ENCODE peak calls at places on chromosomes 4 and X, in nine cellular contexts. B is endothelial cell, V is K562, U is astrocyte, K is coronary artery, J is fibroblast of the aortic adventitia, Q is GM12865, T is H9, A is cardiac muscle cell. C is an unnamed sample.

GRCh38 chrX:152958047-152958446 is 35.9 kb downstream of the PNMA5 start:
- DNase-seq in K (no peak), A (no peak), U (peak), B (no peak), T (no peak), J (no peak), V (no peak), Q (peak), C (no peak)

GRCh38 chrX:69152398-69152797 is 12.9 kb downstream of the PJA1 start:
- DNase-seq in J (no peak), K (peak), T (peak), V (no peak), U (no peak), Q (no peak), A (no peak), B (no peak), C (no peak)

GRCh38 chrX:9739130-9739529 is 26.5 kb downstream of the GPR143 start:
- DNase-seq in J (no peak), Q (no peak), V (no peak), B (no peak), U (no peak), K (no peak), A (no peak), T (no peak), C (no peak)

GRCh38 chrX:10496345-10496965 is 123.9 kb downstream of the MID1 start:
- DNase-seq in B (no peak), Q (no peak), A (no peak), K (no peak), V (no peak), J (peak), U (peak), T (no peak), C (no peak)

GRCh38 chrX:21638311-21638710 is 19.8 kb downstream of the KLHL34 start:
- DNase-seq in A (no peak), J (peak), Q (no peak), B (no peak), T (no peak), U (peak), K (no peak), V (no peak), C (no peak)

GRCh38 chr4:181792641-181793612 is 450.3 kb upstream of the TENM3 start:
- DNase-seq in U (no peak), T (no peak), J (no peak), A (no peak), Q (no peak), B (no peak), K (no peak), V (no peak), C (peak)

GRCh38 chr4:76657443-76657842 is 222.4 kb downstream of the SHROOM3 start:
- DNase-seq in B (no peak), K (no peak), Q (no peak), J (no peak), T (no peak), V (no peak), U (no peak), A (no peak), C (no peak)

GRCh38 chr4:3308691-3309090 is 15.9 kb downstream of the RGS12 start:
- DNase-seq in A (no peak), T (no peak), Q (no peak), B (no peak), U (no peak), K (peak), J (no peak), V (no peak), C (no peak)

GRCh38 chrX:123920065-123920785 is 41.3 kb upstream of the STAG2 start:
- DNase-seq in Q (no peak), A (no peak), J (peak), T (no peak), K (no peak), B (no peak), U (peak), V (no peak), C (no peak)

GRCh38 chr4:142341286-142341685 is 504.8 kb downstream of the INPP4B start:
- DNase-seq in T (no peak), Q (no peak), K (no peak), U (no peak), J (no peak), V (no peak), B (no peak), A (no peak), C (no peak)

GRCh38 chr4:126627255-126627654 is 1005.5 kb upstream of the INTU start:
- DNase-seq in K (no peak), B (peak), T (no peak), Q (peak), U (no peak), A (peak), J (peak), V (no peak), C (no peak)

GRCh38 chrX:12583543-12583942 is 207.7 kb upstream of the PRPS2 start:
- DNase-seq in K (no peak), T (peak), Q (no peak), V (no peak), J (no peak), A (no peak), B (no peak), U (no peak), C (no peak)

GRCh38 chrX:145552643-145553042 is 265.0 kb upstream of the SLITRK2 start:
- DNase-seq in A (no peak), T (no peak), J (no peak), B (no peak), K (no peak), U (no peak), V (no peak), Q (no peak), C (no peak)

GRCh38 chr4:84492737-84493091 is 6.4 kb downstream of the NKX6-1 start:
- DNase-seq in V (no peak), U (no peak), B (no peak), A (no peak), Q (no peak), T (no peak), J (no peak), K (no peak), C (peak)

GRCh38 chrX:107119281-107119680 is 659 bp upstream of the RBM41 start:
- DNase-seq in J (no peak), A (no peak), U (no peak), B (no peak), K (no peak), V (no peak), Q (no peak), T (no peak), C (no peak)

GRCh38 chrX:136711147-136711546 is 63.2 kb downstream of the CD40LG start:
- DNase-seq in T (peak), J (peak), A (peak), V (no peak), Q (peak), U (no peak), B (peak), K (no peak), C (peak)

GRCh38 chr4:151990201-151990600 is 229.4 kb upstream of the GATB start:
- DNase-seq in V (no peak), K (no peak), J (peak), A (no peak), B (no peak), T (no peak), U (peak), Q (no peak), C (no peak)

GRCh38 chr4:10096201-10096975 is 20.2 kb downstream of the WDR1 start:
- DNase-seq in A (no peak), K (no peak), T (no peak), J (peak), U (peak), B (no peak), V (peak), Q (peak), C (no peak)

GRCh38 chr4:24476209-24476781 is 108.1 kb downstream of the DHX15 start:
- DNase-seq in Q (peak), J (peak), A (peak), T (no peak), V (peak), K (no peak), U (peak), B (no peak), C (no peak)

GRCh38 chr4:176792348-176793059 is at the start of gene VEGFC:
- DNase-seq in B (peak), T (peak), J (peak), U (no peak), V (no peak), Q (peak), A (peak), K (peak), C (peak)

GRCh38 chr4:522911-523443 is 24.0 kb downstream of the PIGG start:
- DNase-seq in B (no peak), T (no peak), V (no peak), U (no peak), J (no peak), A (no peak), Q (no peak), K (peak), C (no peak)

GRCh38 chrX:110407910-110408545 is 49.4 kb downstream of the RTL9 start:
- DNase-seq in Q (peak), V (peak), A (peak), U (no peak), T (peak), B (peak), K (no peak), J (peak), C (peak)

GRCh38 chr4:54658321-54659093 is 750 bp downstream of the KIT start:
- DNase-seq in J (peak), K (no peak), B (peak), A (peak), Q (peak), U (peak), V (peak), T (peak), C (peak)

GRCh38 chrX:13287816-13288215 is 32.0 kb downstream of the ATXN3L start:
- DNase-seq in K (no peak), V (peak), J (peak), U (peak), T (no peak), A (no peak), Q (no peak), B (no peak), C (no peak)

GRCh38 chr4:118740869-118741268 is 55.7 kb downstream of the METTL14 start:
- DNase-seq in T (no peak), V (peak), B (no peak), J (peak), Q (no peak), U (no peak), A (peak), K (no peak), C (no peak)

GRCh38 chr4:122895336-122895995 is 26.9 kb downstream of the NUDT6 start:
- DNase-seq in J (no peak), K (no peak), U (no peak), T (no peak), V (no peak), Q (no peak), A (no peak), B (no peak), C (no peak)

GRCh38 chrX:119325456-119325855 is 73.7 kb upstream of the SLC25A43 start:
- DNase-seq in U (peak), Q (no peak), A (no peak), V (no peak), K (no peak), T (no peak), B (no peak), J (peak), C (no peak)

GRCh38 chr4:128862608-128863313 is 53.3 kb downstream of the JADE1 start:
- DNase-seq in Q (peak), T (no peak), K (no peak), V (no peak), U (peak), A (no peak), B (peak), J (no peak), C (peak)

GRCh38 chrX:15497865-15498264 is 2.7 kb upstream of the BMX start:
- DNase-seq in T (peak), A (peak), U (no peak), J (peak), B (peak), K (no peak), V (peak), Q (peak), C (peak)

GRCh38 chr4:123301942-123302341 is 94.7 kb upstream of the SPRY1 start:
- DNase-seq in Q (no peak), U (no peak), B (no peak), T (no peak), K (no peak), V (no peak), J (no peak), A (no peak), C (no peak)

GRCh38 chrX:31658360-31658759 is 586.5 kb upstream of the FTHL17 start:
- DNase-seq in B (no peak), Q (peak), U (peak), K (no peak), A (peak), V (peak), T (no peak), J (peak), C (no peak)

GRCh38 chrX:11269006-11269405 is 24.2 kb upstream of the AMELX start:
- DNase-seq in V (peak), B (no peak), U (no peak), K (no peak), T (no peak), Q (no peak), A (no peak), J (no peak), C (no peak)

GRCh38 chr4:121696140-121696640 is 590 bp downstream of the ANXA5 start:
- DNase-seq in A (peak), J (peak), U (peak), B (peak), T (no peak), K (peak), Q (peak), V (peak), C (peak)

GRCh38 chrX:13647709-13648212 is 5.2 kb upstream of the TCEANC start:
- DNase-seq in T (no peak), U (peak), A (peak), V (peak), B (no peak), Q (no peak), J (peak), K (no peak), C (no peak)

GRCh38 chrX:11672213-11672612 is 6.5 kb upstream of the ARHGAP6 start:
- DNase-seq in T (no peak), V (no peak), Q (no peak), A (no peak), U (peak), B (no peak), J (no peak), K (no peak), C (no peak)

GRCh38 chrX:1661048-1661921 is 46.4 kb downstream of the ASMT start:
- DNase-seq in A (no peak), B (no peak), J (no peak), K (no peak), U (no peak), Q (peak), T (peak), V (peak), C (peak)

GRCh38 chr4:77921701-77922100 is 59.1 kb downstream of the MRPL1 start:
- DNase-seq in T (no peak), A (no peak), Q (no peak), J (peak), K (no peak), B (no peak), V (no peak), U (peak), C (no peak)

GRCh38 chr4:96016615-96017299 is 176.9 kb downstream of the PDHA2 start:
- DNase-seq in T (no peak), V (no peak), A (no peak), U (peak), Q (peak), J (peak), K (no peak), B (no peak), C (no peak)

GRCh38 chr4:118969359-118969758 is 80.7 kb downstream of the SYNPO2 start:
- DNase-seq in U (peak), K (peak), B (peak), V (no peak), A (peak), T (no peak), Q (peak), J (peak), C (peak)

GRCh38 chr4:134762053-134762452 is 560.5 kb upstream of the PABPC4L start:
- DNase-seq in A (no peak), U (no peak), Q (no peak), T (no peak), K (no peak), J (no peak), V (no peak), B (no peak), C (peak)
- TF ChIP-seq CTCF in A (no peak), U (no peak), Q (peak), T (peak), K (no peak), J (no peak), V (no peak), B (no peak), C (peak)

GRCh38 chr4:107579099-107579498 is 140.9 kb downstream of the PAPSS1 start:
- DNase-seq in J (no peak), K (no peak), Q (no peak), A (no peak), U (no peak), T (no peak), B (no peak), V (no peak), C (no peak)
- TF ChIP-seq CTCF in J (no peak), K (no peak), Q (no peak), A (no peak), U (no peak), T (no peak), B (no peak), V (peak), C (no peak)

GRCh38 chr4:183441276-183441675 is 3.2 kb upstream of the CDKN2AIP start:
- DNase-seq in K (no peak), T (no peak), B (no peak), V (no peak), J (no peak), U (no peak), A (no peak), Q (no peak), C (no peak)

GRCh38 chr4:183444953-183445543 is 612 bp downstream of the CDKN2AIP start:
- DNase-seq in Q (no peak), A (peak), J (no peak), U (no peak), B (peak), V (no peak), K (peak), T (no peak), C (no peak)

GRCh38 chr4:183443609-183444148 is 757 bp upstream of the CDKN2AIP start:
- DNase-seq in Q (no peak), T (peak), A (no peak), U (peak), K (peak), J (no peak), V (no peak), B (peak), C (no peak)

GRCh38 chr4:183447646-183448045 is 3.2 kb downstream of the CDKN2AIP start:
- DNase-seq in Q (no peak), T (no peak), B (no peak), J (no peak), V (no peak), U (no peak), A (no peak), K (no peak), C (no peak)

GRCh38 chr4:183444149-183444952 is at the start of gene CDKN2AIP:
- DNase-seq in K (peak), Q (peak), A (peak), U (peak), T (peak), B (peak), J (peak), V (peak), C (peak)
- TF ChIP-seq CTCF in K (no peak), Q (no peak), A (no peak), U (no peak), T (peak), B (no peak), J (no peak), V (no peak), C (no peak)

DNA sequence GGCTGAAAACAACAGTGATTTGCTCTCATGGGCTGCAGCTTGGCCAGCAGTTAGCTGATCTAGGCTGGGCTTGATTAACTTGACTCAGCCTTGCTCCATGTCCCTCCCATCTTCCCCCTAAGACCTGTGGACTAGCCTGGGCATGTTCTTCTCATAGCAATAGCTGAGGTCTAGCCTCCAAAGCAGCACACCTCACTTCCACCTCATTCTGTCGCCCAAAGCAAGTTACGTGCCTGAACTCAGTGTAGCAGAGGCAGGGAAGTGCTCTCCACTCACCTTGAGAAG is 62.2 kb downstream of the EVC start:
- DNase-seq in B (no peak), Q (no peak), U (peak), K (peak), V (no peak), J (peak), A (no peak), T (peak), C (no peak)
- TF ChIP-seq CTCF in B (no peak), Q (no peak), U (no peak), K (no peak), V (no peak), J (no peak), A (no peak), T (no peak), C (no peak)

GRCh38 chr4:154542264-154542879 is 7.8 kb downstream of the PLRG1 start:
- DNase-seq in V (no peak), B (no peak), A (no peak), J (no peak), U (no peak), T (no peak), K (no peak), Q (no peak), C (no peak)

GRCh38 chr4:154549894-154550790 is at the start of gene PLRG1:
- DNase-seq in J (peak), V (peak), Q (peak), U (peak), B (peak), T (peak), A (peak), K (peak), C (peak)

GRCh38 chr4:154545689-154546088 is 4.5 kb downstream of the PLRG1 start:
- DNase-seq in T (no peak), J (no peak), Q (no peak), V (no peak), B (no peak), U (no peak), K (no peak), A (no peak), C (no peak)
- TF ChIP-seq CTCF in T (peak), J (no peak), Q (no peak), V (peak), B (no peak), U (no peak), K (no peak), A (no peak), C (no peak)

DNA sequence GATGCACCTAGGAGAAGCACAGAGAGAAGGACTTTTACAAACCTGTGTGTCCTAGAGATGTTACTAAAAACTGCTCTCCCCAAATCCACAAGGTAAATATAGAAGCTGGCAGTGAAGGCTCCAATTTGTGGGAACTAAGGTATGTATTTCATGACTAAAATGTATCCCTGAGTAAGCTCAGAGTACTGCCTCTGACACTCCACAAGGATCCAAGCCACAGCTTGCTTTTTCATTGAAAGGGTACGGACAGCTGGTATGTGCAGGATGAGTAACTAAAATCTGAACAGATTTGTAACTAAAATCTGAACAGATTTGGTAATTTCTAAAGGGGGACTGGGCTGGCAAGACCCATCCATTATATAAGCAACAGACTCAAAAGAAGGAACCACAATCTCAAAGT is 187.6 kb downstream of the DCLK2 start:
- DNase-seq in J (no peak), T (no peak), Q (no peak), K (no peak), A (no peak), V (no peak), U (peak), B (no peak), C (no peak)
- TF ChIP-seq CTCF in J (no peak), T (no peak), Q (no peak), K (no peak), A (no peak), V (no peak), U (no peak), B (no peak), C (no peak)

GRCh38 chrX:44542567-44543325 is at the start of gene FUNDC1:
- DNase-seq in Q (peak), A (peak), V (peak), K (peak), U (peak), B (peak), T (peak), J (peak), C (peak)
- TF ChIP-seq CTCF in Q (peak), A (peak), V (peak), K (no peak), U (no peak), B (peak), T (peak), J (peak), C (peak)

DNA sequence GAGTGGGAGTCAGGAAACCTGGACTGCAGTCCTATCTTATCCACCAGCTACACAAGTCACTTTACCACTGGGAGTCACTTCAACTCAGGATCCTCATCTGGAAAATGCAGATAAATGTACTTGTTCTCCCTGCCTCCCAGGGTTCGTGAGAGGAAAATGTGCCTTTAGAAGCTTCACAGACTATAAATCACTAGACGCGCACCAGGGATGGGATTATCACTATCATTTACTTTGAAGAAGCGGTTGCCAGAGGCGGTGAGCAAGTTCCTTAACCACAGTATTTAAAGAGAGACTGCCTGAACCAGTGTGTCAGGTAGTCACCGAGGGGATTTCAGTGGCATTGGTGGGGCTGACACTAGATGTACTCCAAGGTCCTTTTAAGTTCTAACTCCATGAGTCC is 219.5 kb downstream of the HS6ST2 start:
- DNase-seq in B (no peak), U (no peak), V (no peak), T (no peak), A (no peak), Q (no peak), J (no peak), K (no peak), C (no peak)
- TF ChIP-seq CTCF in B (no peak), U (no peak), V (no peak), T (no peak), A (no peak), Q (no peak), J (no peak), K (no peak), C (no peak)

GRCh38 chr4:174156239-174156826 is 127.1 kb downstream of the FBXO8 start:
- DNase-seq in K (no peak), Q (peak), J (peak), U (peak), A (peak), B (no peak), V (peak), T (no peak), C (no peak)
- TF ChIP-seq CTCF in K (peak), Q (peak), J (peak), U (peak), A (peak), B (peak), V (peak), T (peak), C (peak)

C was measured in nephron progenitor cell.